ENCODE peak calls at places on chromosomes 3 and 15, in ten cellular contexts. A is colonic mucosa, C is fibroblast of lung, D is psoas muscle, S is OCI-LY7, Z is mammary epithelial cell, P is breast epithelium, O is aorta, Y is tibial artery, U is H1. I is an unnamed sample. For H3K4me1, the result is how much of the 10 kb centered on the place peaks cover.

GRCh38 chr15:42156266-42156922 is at the start of gene PLA2G4F:
- DNase-seq in S (no peak), Z (peak), O (no peak), C (no peak), U (no peak), A (peak), P (peak), D (peak), Y (peak), I (no peak)

GRCh38 chr15:25693321-25694237 is 169.5 kb downstream of the ATP10A start:
- DNase-seq in Z (no peak), P (no peak), Y (peak), U (no peak), C (peak), A (no peak), S (peak), D (peak), O (peak), I (no peak)

GRCh38 chr3:172138792-172139507 is 99.6 kb downstream of the FNDC3B start:
- DNase-seq in U (no peak), S (no peak), Y (peak), A (peak), C (peak), Z (peak), P (peak), O (no peak), D (no peak), I (no peak)

GRCh38 chr15:46710561-46710960 is 1006.7 kb upstream of the SEMA6D start:
- DNase-seq in S (no peak), D (no peak), A (no peak), U (no peak), Y (no peak), P (no peak), Z (no peak), O (no peak), C (no peak), I (no peak)

GRCh38 chr3:25281041-25281842 is 146.8 kb upstream of the RARB start:
- DNase-seq in Z (no peak), D (no peak), S (no peak), P (no peak), A (no peak), O (no peak), U (no peak), C (no peak), Y (no peak), I (no peak)

GRCh38 chr3:126317029-126317996 is 39.9 kb downstream of the KLF15 start:
- DNase-seq in O (no peak), A (no peak), P (no peak), U (no peak), D (no peak), S (no peak), C (no peak), Z (no peak), Y (no peak), I (peak)

GRCh38 chr15:87706001-87706400 is 550.5 kb downstream of the NTRK3 start:
- DNase-seq in D (no peak), S (no peak), O (no peak), C (no peak), P (no peak), A (no peak), Y (no peak), Z (no peak), U (no peak), I (no peak)

GRCh38 chr3:17544632-17545031 is 197.8 kb downstream of the TBC1D5 start:
- DNase-seq in Y (no peak), O (no peak), A (no peak), S (no peak), U (no peak), P (no peak), D (no peak), C (peak), Z (no peak), I (no peak)

GRCh38 chr15:47803767-47804166 is 86.5 kb downstream of the SEMA6D start:
- DNase-seq in D (no peak), C (no peak), U (no peak), P (no peak), O (no peak), Y (no peak), S (no peak), Z (peak), A (no peak), I (no peak)

GRCh38 chr3:32870373-32871091 is 52.7 kb downstream of the TRIM71 start:
- DNase-seq in P (no peak), C (no peak), D (no peak), Y (no peak), O (no peak), A (no peak), Z (no peak), S (no peak), U (no peak), I (no peak)

GRCh38 chr3:125024817-125025216 is 31.0 kb downstream of the HEG1 start:
- DNase-seq in C (peak), Z (no peak), U (no peak), Y (no peak), P (no peak), S (no peak), A (no peak), D (peak), O (no peak), I (no peak)

GRCh38 chr3:134665243-134665642 is 14.4 kb upstream of the KY start:
- DNase-seq in C (no peak), A (no peak), U (no peak), D (no peak), Y (no peak), P (no peak), S (no peak), O (peak), Z (no peak), I (no peak)

GRCh38 chr3:195907730-195908438 is 467 bp downstream of the TNK2 start:
- DNase-seq in C (no peak), S (peak), Z (peak), D (peak), O (peak), P (no peak), U (no peak), A (peak), Y (peak), I (peak)

GRCh38 chr3:149481491-149481890 is 7.0 kb downstream of the TM4SF4 start:
- DNase-seq in P (no peak), Z (no peak), C (no peak), A (no peak), S (no peak), D (no peak), O (no peak), Y (no peak), U (no peak), I (no peak)

GRCh38 chr15:58383876-58384275 is 47.9 kb upstream of the LIPC start:
- DNase-seq in O (no peak), C (no peak), S (no peak), D (no peak), Z (no peak), A (no peak), U (peak), Y (no peak), P (no peak), I (no peak)

GRCh38 chr3:151838574-151839312 is 24.8 kb downstream of the AADAC start:
- DNase-seq in Y (no peak), P (no peak), D (no peak), Z (peak), O (no peak), U (no peak), S (peak), A (peak), C (peak), I (peak)

GRCh38 chr3:123818921-123819429 is 65.2 kb downstream of the MYLK start:
- DNase-seq in P (no peak), D (no peak), C (peak), Y (no peak), A (no peak), U (no peak), O (no peak), S (no peak), Z (peak), I (no peak)

GRCh38 chr3:192514754-192515660 is 212.3 kb downstream of the FGF12 start:
- DNase-seq in D (peak), P (no peak), C (no peak), S (no peak), O (no peak), A (peak), Z (no peak), Y (peak), U (peak), I (peak)

GRCh38 chr15:98000249-98001203 is 40.0 kb downstream of the ARRDC4 start:
- DNase-seq in D (no peak), O (no peak), C (peak), S (no peak), A (peak), U (no peak), Z (peak), Y (no peak), P (peak), I (no peak)

GRCh38 chr3:47306022-47306421 is 23.3 kb downstream of the KLHL18 start:
- DNase-seq in C (no peak), A (no peak), P (no peak), S (no peak), Z (no peak), O (no peak), Y (no peak), D (no peak), U (no peak), I (no peak)

GRCh38 chr3:178482981-178483380 is 53.3 kb upstream of the KCNMB2 start:
- DNase-seq in S (no peak), O (no peak), C (no peak), A (no peak), P (no peak), D (no peak), U (no peak), Y (no peak), Z (no peak), I (no peak)

GRCh38 chr15:38316311-38316710 is 63.7 kb downstream of the SPRED1 start:
- DNase-seq in P (no peak), U (no peak), A (no peak), O (no peak), Z (no peak), Y (no peak), D (no peak), C (peak), S (no peak), I (no peak)

GRCh38 chr15:62782896-62783295 is 259.7 kb upstream of the TPM1 start:
- DNase-seq in U (no peak), C (peak), Z (no peak), P (no peak), Y (no peak), D (no peak), A (no peak), S (no peak), O (no peak), I (no peak)

GRCh38 chr15:80404719-80405553 is 754 bp downstream of the ARNT2 start:
- DNase-seq in O (peak), D (peak), C (peak), Y (peak), P (no peak), A (peak), Z (no peak), U (no peak), S (no peak), I (peak)

GRCh38 chr3:50609743-50610085 is 1.9 kb downstream of the CISH start:
- DNase-seq in A (no peak), P (no peak), U (no peak), Y (no peak), O (no peak), S (no peak), C (no peak), D (no peak), Z (no peak), I (peak)

GRCh38 chr3:50611464-50612233 is at the start of gene CISH:
- DNase-seq in D (peak), O (peak), C (peak), S (peak), P (peak), A (peak), Y (peak), U (peak), Z (peak), I (peak)

GRCh38 chr3:50610181-50610971 is 1.2 kb downstream of the CISH start:
- DNase-seq in S (no peak), D (peak), P (no peak), Y (no peak), Z (no peak), A (peak), O (no peak), C (no peak), U (no peak), I (peak)

GRCh38 chr3:50612234-50612972 is 829 bp upstream of the CISH start:
- DNase-seq in A (no peak), Z (no peak), U (no peak), P (no peak), D (no peak), C (no peak), Y (no peak), S (no peak), O (no peak), I (no peak)

GRCh38 chr3:50610992-50611463 is 546 bp downstream of the CISH start:
- DNase-seq in U (no peak), S (no peak), Z (no peak), O (no peak), Y (no peak), D (no peak), C (no peak), A (no peak), P (no peak), I (peak)
- H3K4me1 ChIP-seq in U (under half), S (under half), Z (under half), O (under half), Y (half or more), D (half or more), C (under half), A (under half), P (under half), I (under half)

DNA sequence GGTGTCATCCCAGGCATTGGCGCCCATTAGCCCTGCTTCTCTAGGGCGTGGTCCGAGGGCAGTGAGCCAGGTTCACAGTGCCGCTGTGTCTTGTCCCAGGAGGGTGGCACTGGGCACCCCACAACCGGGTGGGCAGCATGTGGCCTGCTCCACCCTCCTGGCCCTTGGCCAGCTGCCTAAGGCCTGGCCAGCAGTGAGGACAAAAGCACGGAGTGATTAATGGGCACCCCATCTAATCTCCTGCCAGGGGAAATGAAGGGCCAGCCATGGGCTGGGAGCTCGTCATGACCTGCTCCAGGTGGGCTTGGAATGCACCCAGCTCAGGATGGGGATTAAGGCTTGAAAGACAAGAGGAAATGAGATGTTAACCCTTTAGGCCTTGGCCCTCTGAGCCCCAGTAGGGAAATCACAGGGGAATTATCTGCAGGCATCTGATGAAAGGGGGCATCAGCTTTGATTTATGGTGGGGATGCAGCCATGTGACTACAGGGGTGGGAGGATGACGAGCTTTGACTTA is 5.2 kb downstream of the THSD4 start:
- DNase-seq in S (no peak), D (no peak), O (no peak), Y (no peak), P (no peak), Z (no peak), A (no peak), U (no peak), C (no peak), I (no peak)
- H3K27ac ChIP-seq in S (no peak), D (no peak), O (no peak), Y (no peak), P (no peak), Z (no peak), A (no peak), U (no peak), C (no peak), I (no peak)

GRCh38 chr3:14122301-14122700 is 2.4 kb downstream of the CHCHD4 start:
- DNase-seq in S (no peak), P (no peak), C (no peak), A (no peak), D (no peak), Z (peak), Y (no peak), O (no peak), U (no peak), I (no peak)
- H3K4me1 ChIP-seq in S (under half), P (under half), C (under half), A (under half), D (under half), Z (under half), Y (under half), O (under half), U (under half), I (under half)

GRCh38 chr3:110654820-110655522 is 416.6 kb upstream of the NECTIN3 start:
- DNase-seq in C (no peak), A (no peak), Z (no peak), Y (no peak), P (no peak), O (no peak), S (no peak), D (no peak), U (no peak), I (no peak)
- H3K27ac ChIP-seq in C (no peak), A (peak), Z (no peak), Y (no peak), P (no peak), O (no peak), S (no peak), D (no peak), U (no peak), I (peak)

GRCh38 chr15:85755942-85756341 is 38.8 kb downstream of the KLHL25 start:
- DNase-seq in U (no peak), Z (no peak), O (peak), D (no peak), A (no peak), P (no peak), Y (peak), S (no peak), C (no peak), I (peak)
- H3K4me1 ChIP-seq in U (under half), Z (under half), O (under half), D (under half), A (under half), P (under half), Y (under half), S (under half), C (under half), I (under half)

GRCh38 chr3:43434431-43434830 is 148.1 kb downstream of the SNRK start:
- DNase-seq in Z (no peak), Y (no peak), C (no peak), P (no peak), S (no peak), O (no peak), D (no peak), U (no peak), A (no peak), I (no peak)
- H3K27ac ChIP-seq in Z (no peak), Y (no peak), C (no peak), P (no peak), S (no peak), O (no peak), D (no peak), U (no peak), A (no peak), I (no peak)

GRCh38 chr3:132356568-132356967 is 39.4 kb downstream of the ACP3 start:
- DNase-seq in Z (no peak), Y (no peak), A (no peak), O (no peak), C (no peak), U (no peak), P (no peak), S (no peak), D (no peak), I (no peak)
- H3K4me1 ChIP-seq in Z (under half), Y (under half), A (under half), O (under half), C (under half), U (under half), P (under half), S (under half), D (under half), I (under half)

GRCh38 chr3:173902866-173903265 is 505.3 kb downstream of the NLGN1 start:
- DNase-seq in C (peak), Y (no peak), S (no peak), D (no peak), U (no peak), A (no peak), P (no peak), O (no peak), Z (no peak), I (no peak)
- H3K27ac ChIP-seq in C (no peak), Y (no peak), S (no peak), D (no peak), U (no peak), A (no peak), P (no peak), O (no peak), Z (no peak), I (no peak)

DNA sequence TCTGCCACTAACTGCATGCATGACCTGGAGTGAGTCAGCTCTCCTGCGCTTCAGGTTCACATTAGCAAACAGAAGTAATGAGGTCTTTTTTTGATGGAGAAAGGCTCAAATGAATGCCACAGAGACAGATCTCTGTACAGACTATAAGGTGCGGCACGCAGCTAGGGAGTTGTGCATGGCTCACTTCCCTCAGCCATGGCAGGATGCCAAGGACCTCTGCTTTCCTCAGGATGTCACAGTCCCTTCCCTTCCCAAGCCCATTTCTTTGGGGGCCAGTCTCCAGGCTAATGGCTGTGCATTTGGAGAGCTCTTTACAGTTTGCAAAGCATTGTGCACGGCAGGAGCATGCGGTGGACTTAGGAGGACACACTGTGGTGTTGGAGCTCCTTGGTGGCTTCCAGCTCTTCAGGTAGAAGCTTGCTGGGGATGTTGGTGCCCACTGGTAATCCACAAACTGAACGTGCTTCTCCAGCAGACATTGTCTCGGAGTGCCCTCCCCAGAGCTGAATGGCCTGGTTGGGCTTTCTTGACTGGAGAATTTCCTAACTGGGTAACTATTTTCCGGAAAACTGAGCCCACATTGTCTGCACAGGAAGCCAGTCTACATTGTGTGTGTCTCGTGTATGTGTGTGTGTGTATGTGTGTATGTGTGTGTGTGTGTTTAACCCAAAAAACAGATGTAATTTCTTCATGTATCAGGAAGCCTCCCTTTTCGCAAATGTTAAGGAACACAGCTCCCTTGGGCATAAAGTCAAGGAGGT is 172.5 kb upstream of the TLE3 start:
- DNase-seq in A (no peak), C (no peak), S (no peak), U (no peak), D (peak), O (no peak), Y (no peak), Z (no peak), P (no peak), I (peak)
- H3K4me1 ChIP-seq in A (under half), C (under half), S (under half), U (under half), D (under half), O (under half), Y (under half), Z (under half), P (under half), I (under half)

I was measured in kidney.